ENCODE peak calls at places on chromosomes 11 and 22, in eight cellular contexts. One of them, this sample, is unnamed.

GRCh38 chr11:77322506-77322905 is 21.0 kb upstream of the GDPD4 start:
- DNase-seq in fibroblast of the aortic adventitia: peak
- DNase-seq in right lobe of liver: no peak
- DNase-seq in mucosa of descending colon: no peak
- DNase-seq in neural crest cell: no peak
- DNase-seq in AG09309: peak
- DNase-seq in cardiac fibroblast: peak
- DNase-seq in CD8-positive, alpha-beta T cell: no peak
- DNase-seq in this sample: peak

GRCh38 chr11:17076517-17077239 is 789 bp downstream of the RPS13 start:
- DNase-seq in mucosa of descending colon: no peak
- DNase-seq in CD8-positive, alpha-beta T cell: no peak
- DNase-seq in right lobe of liver: no peak
- DNase-seq in cardiac fibroblast: peak
- DNase-seq in neural crest cell: no peak
- DNase-seq in AG09309: no peak
- DNase-seq in fibroblast of the aortic adventitia: peak
- DNase-seq in this sample: no peak

GRCh38 chr11:69377029-69377952 is 83.3 kb downstream of the MYEOV start:
- DNase-seq in CD8-positive, alpha-beta T cell: no peak
- DNase-seq in AG09309: no peak
- DNase-seq in right lobe of liver: peak
- DNase-seq in cardiac fibroblast: no peak
- DNase-seq in fibroblast of the aortic adventitia: no peak
- DNase-seq in neural crest cell: no peak
- DNase-seq in mucosa of descending colon: no peak
- DNase-seq in this sample: no peak

GRCh38 chr11:17540807-17541206 is 3.4 kb downstream of the USH1C start:
- DNase-seq in right lobe of liver: no peak
- DNase-seq in fibroblast of the aortic adventitia: no peak
- DNase-seq in mucosa of descending colon: no peak
- DNase-seq in CD8-positive, alpha-beta T cell: no peak
- DNase-seq in cardiac fibroblast: no peak
- DNase-seq in AG09309: no peak
- DNase-seq in neural crest cell: no peak
- DNase-seq in this sample: no peak

GRCh38 chr22:36197065-36197440 is 4.6 kb downstream of the APOL4 start:
- DNase-seq in CD8-positive, alpha-beta T cell: no peak
- DNase-seq in cardiac fibroblast: peak
- DNase-seq in neural crest cell: peak
- DNase-seq in fibroblast of the aortic adventitia: peak
- DNase-seq in mucosa of descending colon: peak
- DNase-seq in right lobe of liver: no peak
- DNase-seq in AG09309: no peak
- DNase-seq in this sample: peak

GRCh38 chr11:74593463-74593862 is 1.1 kb downstream of the POLD3 start:
- DNase-seq in mucosa of descending colon: no peak
- DNase-seq in fibroblast of the aortic adventitia: no peak
- DNase-seq in right lobe of liver: no peak
- DNase-seq in AG09309: no peak
- DNase-seq in cardiac fibroblast: no peak
- DNase-seq in neural crest cell: no peak
- DNase-seq in CD8-positive, alpha-beta T cell: no peak
- DNase-seq in this sample: no peak

GRCh38 chr22:49156662-49157285 is 670.9 kb downstream of the BRD1 start:
- DNase-seq in fibroblast of the aortic adventitia: no peak
- DNase-seq in mucosa of descending colon: peak
- DNase-seq in right lobe of liver: no peak
- DNase-seq in neural crest cell: no peak
- DNase-seq in cardiac fibroblast: no peak
- DNase-seq in AG09309: no peak
- DNase-seq in CD8-positive, alpha-beta T cell: no peak
- DNase-seq in this sample: no peak

GRCh38 chr11:2271077-2271326 is 614 bp upstream of the ASCL2 start:
- DNase-seq in fibroblast of the aortic adventitia: no peak
- DNase-seq in AG09309: no peak
- DNase-seq in neural crest cell: no peak
- DNase-seq in cardiac fibroblast: no peak
- DNase-seq in CD8-positive, alpha-beta T cell: peak
- DNase-seq in mucosa of descending colon: peak
- DNase-seq in right lobe of liver: peak
- DNase-seq in this sample: no peak

GRCh38 chr22:28015676-28016601 is 96.9 kb upstream of the PITPNB start:
- DNase-seq in cardiac fibroblast: peak
- DNase-seq in neural crest cell: no peak
- DNase-seq in AG09309: no peak
- DNase-seq in mucosa of descending colon: no peak
- DNase-seq in fibroblast of the aortic adventitia: no peak
- DNase-seq in CD8-positive, alpha-beta T cell: no peak
- DNase-seq in right lobe of liver: peak
- DNase-seq in this sample: no peak

GRCh38 chr11:28767574-28767973 is 659.4 kb downstream of the METTL15 start:
- DNase-seq in right lobe of liver: no peak
- DNase-seq in mucosa of descending colon: no peak
- DNase-seq in neural crest cell: no peak
- DNase-seq in CD8-positive, alpha-beta T cell: no peak
- DNase-seq in fibroblast of the aortic adventitia: peak
- DNase-seq in cardiac fibroblast: peak
- DNase-seq in AG09309: no peak
- DNase-seq in this sample: no peak

GRCh38 chr11:120994460-120994859 is 29.4 kb upstream of the TBCEL start:
- DNase-seq in CD8-positive, alpha-beta T cell: no peak
- DNase-seq in cardiac fibroblast: no peak
- DNase-seq in right lobe of liver: no peak
- DNase-seq in mucosa of descending colon: no peak
- DNase-seq in AG09309: no peak
- DNase-seq in fibroblast of the aortic adventitia: no peak
- DNase-seq in neural crest cell: no peak
- DNase-seq in this sample: no peak

GRCh38 chr22:44404341-44405020 is 91.7 kb upstream of the SHISAL1 start:
- DNase-seq in cardiac fibroblast: no peak
- DNase-seq in mucosa of descending colon: no peak
- DNase-seq in neural crest cell: no peak
- DNase-seq in right lobe of liver: peak
- DNase-seq in CD8-positive, alpha-beta T cell: no peak
- DNase-seq in fibroblast of the aortic adventitia: no peak
- DNase-seq in AG09309: no peak
- DNase-seq in this sample: no peak

GRCh38 chr11:13261600-13262061 is 16.0 kb upstream of the BMAL1 start:
- DNase-seq in AG09309: peak
- DNase-seq in neural crest cell: no peak
- DNase-seq in right lobe of liver: no peak
- DNase-seq in cardiac fibroblast: peak
- DNase-seq in CD8-positive, alpha-beta T cell: no peak
- DNase-seq in mucosa of descending colon: no peak
- DNase-seq in fibroblast of the aortic adventitia: peak
- DNase-seq in this sample: peak

GRCh38 chr22:47291565-47292495 is 529.4 kb downstream of the TBC1D22A start:
- DNase-seq in AG09309: no peak
- DNase-seq in fibroblast of the aortic adventitia: no peak
- DNase-seq in mucosa of descending colon: no peak
- DNase-seq in right lobe of liver: no peak
- DNase-seq in cardiac fibroblast: no peak
- DNase-seq in neural crest cell: no peak
- DNase-seq in CD8-positive, alpha-beta T cell: no peak
- DNase-seq in this sample: no peak

GRCh38 chr11:78752528-78752927 is 177.9 kb upstream of the NARS2 start:
- DNase-seq in neural crest cell: no peak
- DNase-seq in cardiac fibroblast: no peak
- DNase-seq in fibroblast of the aortic adventitia: no peak
- DNase-seq in AG09309: no peak
- DNase-seq in CD8-positive, alpha-beta T cell: no peak
- DNase-seq in right lobe of liver: no peak
- DNase-seq in mucosa of descending colon: no peak
- DNase-seq in this sample: no peak

GRCh38 chr11:134439181-134439580 is 27.1 kb upstream of the B3GAT1 start:
- DNase-seq in CD8-positive, alpha-beta T cell: no peak
- DNase-seq in AG09309: no peak
- DNase-seq in right lobe of liver: no peak
- DNase-seq in cardiac fibroblast: no peak
- DNase-seq in fibroblast of the aortic adventitia: no peak
- DNase-seq in neural crest cell: no peak
- DNase-seq in mucosa of descending colon: no peak
- DNase-seq in this sample: no peak
- TF ChIP-seq CTCF in CD8-positive, alpha-beta T cell: no peak
- TF ChIP-seq CTCF in AG09309: no peak
- TF ChIP-seq CTCF in right lobe of liver: no peak
- TF ChIP-seq CTCF in cardiac fibroblast: no peak
- TF ChIP-seq CTCF in fibroblast of the aortic adventitia: no peak
- TF ChIP-seq CTCF in neural crest cell: no peak
- TF ChIP-seq CTCF in mucosa of descending colon: no peak
- TF ChIP-seq CTCF in this sample: no peak

GRCh38 chr22:32389685-32390084 is 22.4 kb downstream of the RTCB start:
- DNase-seq in AG09309: no peak
- DNase-seq in cardiac fibroblast: peak
- DNase-seq in CD8-positive, alpha-beta T cell: no peak
- DNase-seq in neural crest cell: peak
- DNase-seq in right lobe of liver: no peak
- DNase-seq in fibroblast of the aortic adventitia: peak
- DNase-seq in mucosa of descending colon: peak
- DNase-seq in this sample: no peak
- TF ChIP-seq CTCF in AG09309: peak
- TF ChIP-seq CTCF in cardiac fibroblast: peak
- TF ChIP-seq CTCF in CD8-positive, alpha-beta T cell: no peak
- TF ChIP-seq CTCF in neural crest cell: peak
- TF ChIP-seq CTCF in right lobe of liver: peak
- TF ChIP-seq CTCF in fibroblast of the aortic adventitia: peak
- TF ChIP-seq CTCF in mucosa of descending colon: no peak
- TF ChIP-seq CTCF in this sample: peak

DNA sequence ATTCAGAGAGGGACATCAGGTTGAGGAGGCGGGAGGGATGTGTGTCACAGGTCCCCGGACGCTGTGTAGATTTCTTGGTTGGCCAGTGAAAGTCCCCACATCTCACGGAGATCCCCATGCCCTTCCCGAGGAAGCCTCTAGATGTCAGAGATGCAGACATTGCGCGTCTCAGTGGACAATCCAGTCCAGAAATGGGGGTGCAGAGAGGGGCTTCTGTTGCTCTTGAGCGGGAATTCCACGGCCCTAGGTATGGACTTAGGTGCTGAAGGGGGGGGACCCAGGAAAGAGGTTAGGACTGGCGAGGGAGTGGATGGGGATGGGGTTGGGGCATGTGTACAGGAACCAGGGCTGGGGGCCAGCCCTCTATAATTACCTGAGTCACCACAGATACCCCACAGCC is 7.0 kb downstream of the THY1 start:
- DNase-seq in fibroblast of the aortic adventitia: no peak
- DNase-seq in right lobe of liver: no peak
- DNase-seq in AG09309: no peak
- DNase-seq in cardiac fibroblast: no peak
- DNase-seq in neural crest cell: no peak
- DNase-seq in CD8-positive, alpha-beta T cell: no peak
- DNase-seq in mucosa of descending colon: no peak
- DNase-seq in this sample: no peak
- TF ChIP-seq CTCF in fibroblast of the aortic adventitia: no peak
- TF ChIP-seq CTCF in right lobe of liver: no peak
- TF ChIP-seq CTCF in AG09309: no peak
- TF ChIP-seq CTCF in cardiac fibroblast: no peak
- TF ChIP-seq CTCF in neural crest cell: no peak
- TF ChIP-seq CTCF in CD8-positive, alpha-beta T cell: no peak
- TF ChIP-seq CTCF in mucosa of descending colon: no peak
- TF ChIP-seq CTCF in this sample: no peak

GRCh38 chr22:46027219-46028068 is 50.5 kb upstream of the WNT7B start:
- DNase-seq in CD8-positive, alpha-beta T cell: no peak
- DNase-seq in mucosa of descending colon: peak
- DNase-seq in AG09309: no peak
- DNase-seq in right lobe of liver: peak
- DNase-seq in fibroblast of the aortic adventitia: no peak
- DNase-seq in neural crest cell: peak
- DNase-seq in cardiac fibroblast: no peak
- DNase-seq in this sample: no peak
- TF ChIP-seq CTCF in CD8-positive, alpha-beta T cell: no peak
- TF ChIP-seq CTCF in mucosa of descending colon: no peak
- TF ChIP-seq CTCF in AG09309: no peak
- TF ChIP-seq CTCF in right lobe of liver: peak
- TF ChIP-seq CTCF in fibroblast of the aortic adventitia: no peak
- TF ChIP-seq CTCF in neural crest cell: no peak
- TF ChIP-seq CTCF in cardiac fibroblast: no peak
- TF ChIP-seq CTCF in this sample: no peak

GRCh38 chr11:66912963-66913362 is 45.2 kb downstream of the PC start:
- DNase-seq in cardiac fibroblast: no peak
- DNase-seq in fibroblast of the aortic adventitia: no peak
- DNase-seq in mucosa of descending colon: no peak
- DNase-seq in neural crest cell: peak
- DNase-seq in CD8-positive, alpha-beta T cell: no peak
- DNase-seq in right lobe of liver: no peak
- DNase-seq in AG09309: no peak
- DNase-seq in this sample: no peak

GRCh38 chr11:66915866-66916265 is 42.3 kb downstream of the PC start:
- DNase-seq in cardiac fibroblast: no peak
- DNase-seq in fibroblast of the aortic adventitia: no peak
- DNase-seq in neural crest cell: no peak
- DNase-seq in CD8-positive, alpha-beta T cell: no peak
- DNase-seq in right lobe of liver: no peak
- DNase-seq in AG09309: no peak
- DNase-seq in mucosa of descending colon: peak
- DNase-seq in this sample: no peak

GRCh38 chr11:66914505-66914904 is 43.7 kb downstream of the PC start:
- DNase-seq in mucosa of descending colon: no peak
- DNase-seq in AG09309: no peak
- DNase-seq in neural crest cell: no peak
- DNase-seq in cardiac fibroblast: no peak
- DNase-seq in CD8-positive, alpha-beta T cell: no peak
- DNase-seq in right lobe of liver: no peak
- DNase-seq in fibroblast of the aortic adventitia: no peak
- DNase-seq in this sample: no peak

GRCh38 chr11:66912361-66912760 is 45.8 kb downstream of the PC start:
- DNase-seq in right lobe of liver: no peak
- DNase-seq in CD8-positive, alpha-beta T cell: no peak
- DNase-seq in fibroblast of the aortic adventitia: no peak
- DNase-seq in mucosa of descending colon: no peak
- DNase-seq in neural crest cell: no peak
- DNase-seq in AG09309: no peak
- DNase-seq in cardiac fibroblast: no peak
- DNase-seq in this sample: no peak

GRCh38 chr11:66915046-66915832 is 42.9 kb downstream of the PC start:
- DNase-seq in cardiac fibroblast: no peak
- DNase-seq in fibroblast of the aortic adventitia: no peak
- DNase-seq in mucosa of descending colon: peak
- DNase-seq in right lobe of liver: no peak
- DNase-seq in neural crest cell: no peak
- DNase-seq in AG09309: no peak
- DNase-seq in CD8-positive, alpha-beta T cell: no peak
- DNase-seq in this sample: no peak
- TF ChIP-seq CTCF in cardiac fibroblast: no peak
- TF ChIP-seq CTCF in fibroblast of the aortic adventitia: no peak
- TF ChIP-seq CTCF in mucosa of descending colon: no peak
- TF ChIP-seq CTCF in right lobe of liver: no peak
- TF ChIP-seq CTCF in neural crest cell: no peak
- TF ChIP-seq CTCF in AG09309: no peak
- TF ChIP-seq CTCF in CD8-positive, alpha-beta T cell: no peak
- TF ChIP-seq CTCF in this sample: no peak

DNA sequence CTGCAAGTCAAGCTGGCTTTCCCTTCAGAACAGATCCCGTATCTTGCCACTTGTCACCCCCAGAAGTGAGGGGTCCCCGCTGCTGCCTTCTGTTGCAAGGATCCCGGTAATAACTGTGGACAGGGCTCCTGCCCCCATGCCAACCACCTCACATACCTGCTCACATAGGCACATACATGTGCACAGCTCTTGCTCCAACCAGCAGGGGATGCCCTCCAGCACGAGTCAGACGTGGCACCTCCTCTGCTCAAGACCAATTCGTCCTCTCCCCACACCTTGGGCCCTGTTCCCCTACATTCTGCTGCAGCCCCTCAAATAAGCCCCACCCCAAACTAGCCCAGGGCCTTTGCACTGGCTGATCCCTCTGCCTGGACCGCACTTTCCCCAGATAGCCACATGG is 163.3 kb downstream of the CRYBB2 start:
- DNase-seq in fibroblast of the aortic adventitia: no peak
- DNase-seq in mucosa of descending colon: no peak
- DNase-seq in CD8-positive, alpha-beta T cell: no peak
- DNase-seq in right lobe of liver: no peak
- DNase-seq in neural crest cell: no peak
- DNase-seq in cardiac fibroblast: no peak
- DNase-seq in AG09309: no peak
- DNase-seq in this sample: no peak
- TF ChIP-seq CTCF in fibroblast of the aortic adventitia: no peak
- TF ChIP-seq CTCF in mucosa of descending colon: no peak
- TF ChIP-seq CTCF in CD8-positive, alpha-beta T cell: no peak
- TF ChIP-seq CTCF in right lobe of liver: peak
- TF ChIP-seq CTCF in neural crest cell: no peak
- TF ChIP-seq CTCF in cardiac fibroblast: peak
- TF ChIP-seq CTCF in AG09309: no peak
- TF ChIP-seq CTCF in this sample: peak

This sample was measured in AG09319.